ENCODE peak calls at places on chromosomes 12 and 14, in five cellular contexts. S, R, X, Z and Y are unnamed samples.

GRCh38 chr12:47894068-47894467 is 10.7 kb downstream of the VDR start:
- DNase-seq in S (no peak), R (no peak), X (no peak), Z (no peak), Y (no peak)

GRCh38 chr12:42570076-42570475 is 19.5 kb downstream of the PRICKLE1 start:
- DNase-seq in S (no peak), R (no peak), X (no peak), Z (no peak), Y (no peak)

GRCh38 chr12:53950441-53950781 is 4.3 kb upstream of the HOXC12 start:
- DNase-seq in S (no peak), R (no peak), X (no peak), Z (no peak), Y (no peak)

GRCh38 chr12:67377541-67377940 is 108.4 kb downstream of the CAND1 start:
- DNase-seq in S (no peak), R (no peak), X (no peak), Z (no peak), Y (no peak)

GRCh38 chr12:93572712-93573551 is 457 bp downstream of the SOCS2 start:
- DNase-seq in S (no peak), R (peak), X (peak), Z (no peak), Y (peak)

GRCh38 chr12:49740930-49741881 is at the start of gene TMBIM6:
- DNase-seq in S (peak), R (peak), X (peak), Z (peak), Y (peak)

GRCh38 chr12:104687823-104688573 is 231.2 kb downstream of the CHST11 start:
- DNase-seq in S (no peak), R (no peak), X (no peak), Z (no peak), Y (no peak)

GRCh38 chr14:106396999-106397398 is 870.6 kb downstream of the TMEM121 start:
- DNase-seq in S (no peak), R (no peak), X (no peak), Z (no peak), Y (no peak)

GRCh38 chr12:40566246-40566645 is 126.0 kb upstream of the CNTN1 start:
- DNase-seq in S (no peak), R (no peak), X (no peak), Z (no peak), Y (no peak)

GRCh38 chr14:74636424-74637183 is 24.6 kb upstream of the LTBP2 start:
- DNase-seq in S (no peak), R (no peak), X (peak), Z (no peak), Y (no peak)